ENCODE peak calls at places on chromosomes 4 and X, in four cellular contexts. One of them, this sample, is unnamed.
A peak's percentile ranks its signal among the peaks of the same experiment; 100 is the strongest.

GRCh38 chrX:3939967-3940610 is 226.6 kb upstream of the PRKX start:
- DNase-seq in Kasumi-1: peak; percentile 28
- DNase-seq in naive thymus-derived CD8-positive, alpha-beta T cell: no peak
- DNase-seq in stimulated activated CD4-positive, alpha-beta T cell treated with anti-CD3 and anti-CD28 coated beads, TNF-alpha, amount 100 ng/mL, for 4 hours: no peak
- DNase-seq in this sample: no peak

GRCh38 chr4:797066-797465 is 28.9 kb downstream of the CPLX1 start:
- DNase-seq in Kasumi-1: no peak
- DNase-seq in naive thymus-derived CD8-positive, alpha-beta T cell: peak; percentile 28
- DNase-seq in stimulated activated CD4-positive, alpha-beta T cell treated with anti-CD3 and anti-CD28 coated beads, TNF-alpha, amount 100 ng/mL, for 4 hours: no peak
- DNase-seq in this sample: no peak

GRCh38 chr4:90163872-90164271 is 36.7 kb downstream of the CCSER1 start:
- DNase-seq in Kasumi-1: no peak
- DNase-seq in naive thymus-derived CD8-positive, alpha-beta T cell: no peak
- DNase-seq in stimulated activated CD4-positive, alpha-beta T cell treated with anti-CD3 and anti-CD28 coated beads, TNF-alpha, amount 100 ng/mL, for 4 hours: no peak
- DNase-seq in this sample: no peak

GRCh38 chrX:80578518-80579105 is 158.4 kb downstream of the TENT5D start:
- DNase-seq in Kasumi-1: peak; percentile 43
- DNase-seq in naive thymus-derived CD8-positive, alpha-beta T cell: no peak
- DNase-seq in stimulated activated CD4-positive, alpha-beta T cell treated with anti-CD3 and anti-CD28 coated beads, TNF-alpha, amount 100 ng/mL, for 4 hours: no peak
- DNase-seq in this sample: no peak

GRCh38 chr4:16532240-16532990 is 306.1 kb upstream of the TAPT1 start:
- DNase-seq in Kasumi-1: peak; percentile 16
- DNase-seq in naive thymus-derived CD8-positive, alpha-beta T cell: no peak
- DNase-seq in stimulated activated CD4-positive, alpha-beta T cell treated with anti-CD3 and anti-CD28 coated beads, TNF-alpha, amount 100 ng/mL, for 4 hours: no peak
- DNase-seq in this sample: no peak

GRCh38 chr4:85929926-85930325 is 429.9 kb downstream of the MAPK10 start:
- DNase-seq in Kasumi-1: peak; percentile 20
- DNase-seq in naive thymus-derived CD8-positive, alpha-beta T cell: no peak
- DNase-seq in stimulated activated CD4-positive, alpha-beta T cell treated with anti-CD3 and anti-CD28 coated beads, TNF-alpha, amount 100 ng/mL, for 4 hours: no peak
- DNase-seq in this sample: no peak

GRCh38 chrX:10177620-10178019 is 20.8 kb downstream of the CLCN4 start:
- DNase-seq in Kasumi-1: no peak
- DNase-seq in naive thymus-derived CD8-positive, alpha-beta T cell: no peak
- DNase-seq in stimulated activated CD4-positive, alpha-beta T cell treated with anti-CD3 and anti-CD28 coated beads, TNF-alpha, amount 100 ng/mL, for 4 hours: no peak
- DNase-seq in this sample: no peak

GRCh38 chr4:122003335-122003734 is 51.5 kb upstream of the TRPC3 start:
- DNase-seq in Kasumi-1: peak; percentile 7
- DNase-seq in naive thymus-derived CD8-positive, alpha-beta T cell: no peak
- DNase-seq in stimulated activated CD4-positive, alpha-beta T cell treated with anti-CD3 and anti-CD28 coated beads, TNF-alpha, amount 100 ng/mL, for 4 hours: no peak
- DNase-seq in this sample: no peak

GRCh38 chr4:107552306-107552705 is 167.7 kb downstream of the PAPSS1 start:
- DNase-seq in Kasumi-1: no peak
- DNase-seq in naive thymus-derived CD8-positive, alpha-beta T cell: no peak
- DNase-seq in stimulated activated CD4-positive, alpha-beta T cell treated with anti-CD3 and anti-CD28 coated beads, TNF-alpha, amount 100 ng/mL, for 4 hours: no peak
- DNase-seq in this sample: no peak

GRCh38 chrX:68929332-68930150 is 100.7 kb downstream of the EFNB1 start:
- DNase-seq in Kasumi-1: no peak
- DNase-seq in naive thymus-derived CD8-positive, alpha-beta T cell: no peak
- DNase-seq in stimulated activated CD4-positive, alpha-beta T cell treated with anti-CD3 and anti-CD28 coated beads, TNF-alpha, amount 100 ng/mL, for 4 hours: no peak
- DNase-seq in this sample: no peak

GRCh38 chr4:177118596-177118995 is 191.1 kb upstream of the NEIL3 start:
- DNase-seq in Kasumi-1: no peak
- DNase-seq in naive thymus-derived CD8-positive, alpha-beta T cell: no peak
- DNase-seq in stimulated activated CD4-positive, alpha-beta T cell treated with anti-CD3 and anti-CD28 coated beads, TNF-alpha, amount 100 ng/mL, for 4 hours: no peak
- DNase-seq in this sample: no peak

GRCh38 chr4:165783626-165784025 is 89.4 kb upstream of the TLL1 start:
- DNase-seq in Kasumi-1: no peak
- DNase-seq in naive thymus-derived CD8-positive, alpha-beta T cell: no peak
- DNase-seq in stimulated activated CD4-positive, alpha-beta T cell treated with anti-CD3 and anti-CD28 coated beads, TNF-alpha, amount 100 ng/mL, for 4 hours: no peak
- DNase-seq in this sample: no peak

GRCh38 chr4:60133414-60133813 is 1066.7 kb upstream of the ADGRL3 start:
- DNase-seq in Kasumi-1: no peak
- DNase-seq in naive thymus-derived CD8-positive, alpha-beta T cell: no peak
- DNase-seq in stimulated activated CD4-positive, alpha-beta T cell treated with anti-CD3 and anti-CD28 coated beads, TNF-alpha, amount 100 ng/mL, for 4 hours: no peak
- DNase-seq in this sample: no peak

GRCh38 chrX:154603438-154604430 is 15.3 kb downstream of the CTAG1B start:
- DNase-seq in Kasumi-1: peak; percentile 8
- DNase-seq in naive thymus-derived CD8-positive, alpha-beta T cell: no peak
- DNase-seq in stimulated activated CD4-positive, alpha-beta T cell treated with anti-CD3 and anti-CD28 coated beads, TNF-alpha, amount 100 ng/mL, for 4 hours: no peak
- DNase-seq in this sample: no peak

GRCh38 chrX:132118361-132118760 is 9.5 kb downstream of the FRMD7 start:
- DNase-seq in Kasumi-1: no peak
- DNase-seq in naive thymus-derived CD8-positive, alpha-beta T cell: no peak
- DNase-seq in stimulated activated CD4-positive, alpha-beta T cell treated with anti-CD3 and anti-CD28 coated beads, TNF-alpha, amount 100 ng/mL, for 4 hours: no peak
- DNase-seq in this sample: no peak

GRCh38 chr4:24674279-24674678 is 89.9 kb upstream of the DHX15 start:
- DNase-seq in Kasumi-1: peak; percentile 94
- DNase-seq in naive thymus-derived CD8-positive, alpha-beta T cell: no peak
- DNase-seq in stimulated activated CD4-positive, alpha-beta T cell treated with anti-CD3 and anti-CD28 coated beads, TNF-alpha, amount 100 ng/mL, for 4 hours: no peak
- DNase-seq in this sample: no peak

GRCh38 chr4:2497931-2498330 is 29.0 kb downstream of the RNF4 start:
- DNase-seq in Kasumi-1: no peak
- DNase-seq in naive thymus-derived CD8-positive, alpha-beta T cell: peak; percentile 31
- DNase-seq in stimulated activated CD4-positive, alpha-beta T cell treated with anti-CD3 and anti-CD28 coated beads, TNF-alpha, amount 100 ng/mL, for 4 hours: no peak
- DNase-seq in this sample: no peak

GRCh38 chr4:145635630-145636029 is 16.4 kb downstream of the MMAA start:
- DNase-seq in Kasumi-1: no peak
- DNase-seq in naive thymus-derived CD8-positive, alpha-beta T cell: no peak
- DNase-seq in stimulated activated CD4-positive, alpha-beta T cell treated with anti-CD3 and anti-CD28 coated beads, TNF-alpha, amount 100 ng/mL, for 4 hours: no peak
- DNase-seq in this sample: no peak

This sample was measured in activated T-helper 1 cell treated with anti-CD3 and anti-CD28 coated beads, Interleukin-12 subunit alpha, Interleukin-12 subunit beta, Interleukin-2, Interleukin-4 antibody, amounts not matched to agents 30 ng/mL and 10 ng/mL and 1 ng/mL, durations not matched to agents 14 hours and 24 hours and 36 hours.